ENCODE peak calls at places on chromosomes 3 and 15, in five cellular contexts. M is stomach; U is effector memory CD4-positive, alpha-beta T cell; R is upper lobe of left lung; J is Panc1. Y is an unnamed sample.
A peak's percentile ranks its signal among the peaks of the same experiment; 100 is the strongest.

GRCh38 chr15:61188168-61188567 is 40.9 kb downstream of the RORA start:
- DNase-seq in M (no peak), U (no peak), R (no peak), J (no peak), Y (no peak)

GRCh38 chr3:62109534-62109933 is 263.8 kb downstream of the FEZF2 start:
- DNase-seq in M (no peak), U (no peak), R (peak; percentile 31), J (no peak), Y (no peak)

GRCh38 chr15:36803773-36804172 is 224.3 kb downstream of the CDIN1 start:
- DNase-seq in M (no peak), U (no peak), R (no peak), J (no peak), Y (no peak)

GRCh38 chr3:186236357-186237020 is 125.5 kb downstream of the DGKG start:
- DNase-seq in M (no peak), U (no peak), R (peak; percentile 62), J (no peak), Y (no peak)

GRCh38 chr15:80778964-80779657 is at the start of gene CEMIP:
- DNase-seq in M (peak; percentile 82), U (no peak), R (peak; percentile 80), J (no peak), Y (no peak)

GRCh38 chr3:5035692-5036535 is 56.7 kb downstream of the BHLHE40 start:
- DNase-seq in M (no peak), U (no peak), R (no peak), J (no peak), Y (no peak)

GRCh38 chr15:82046668-82047492 is 1.1 kb upstream of the MEX3B start:
- DNase-seq in M (peak; percentile 86), U (peak; percentile 80), R (peak; percentile 86), J (peak; percentile 39), Y (peak; percentile 78)

GRCh38 chr15:100112636-100113305 is 229.0 kb downstream of the ADAMTS17 start:
- DNase-seq in M (no peak), U (no peak), R (no peak), J (no peak), Y (no peak)

GRCh38 chr3:53269888-53270880 is 14.4 kb upstream of the TKT start:
- DNase-seq in M (peak; percentile 91), U (no peak), R (peak; percentile 98), J (peak; percentile 45), Y (no peak)

GRCh38 chr15:28026764-28027713 is 72.1 kb downstream of the OCA2 start:
- DNase-seq in M (no peak), U (no peak), R (no peak), J (no peak), Y (no peak)

GRCh38 chr3:156356537-156357363 is 198.2 kb downstream of the SSR3 start:
- DNase-seq in M (no peak), U (no peak), R (no peak), J (no peak), Y (no peak)

GRCh38 chr3:79016587-79017380 is 751.0 kb downstream of the ROBO1 start:
- DNase-seq in M (no peak), U (no peak), R (no peak), J (no peak), Y (no peak)

GRCh38 chr15:38531509-38531908 is 33.1 kb downstream of the RASGRP1 start:
- DNase-seq in M (no peak), U (no peak), R (no peak), J (no peak), Y (no peak)

GRCh38 chr3:165683947-165684346 is 153.3 kb downstream of the BCHE start:
- DNase-seq in M (no peak), U (no peak), R (no peak), J (no peak), Y (no peak)

GRCh38 chr15:51870774-51871173 is 41.3 kb downstream of the TMOD3 start:
- DNase-seq in M (no peak), U (no peak), R (no peak), J (no peak), Y (no peak)

GRCh38 chr15:69082556-69082955 is 68.1 kb downstream of the NOX5 start:
- DNase-seq in M (no peak), U (no peak), R (no peak), J (no peak), Y (no peak)

GRCh38 chr15:20644026-20644425 is 102.4 kb upstream of the GOLGA6L6 start:
- DNase-seq in M (no peak), U (no peak), R (no peak), J (no peak), Y (no peak)
- H3K9me3 ChIP-seq in M (no peaks in the 10 kb centered on the region), U (no peaks in the 10 kb centered on the region), R (no peaks in the 10 kb centered on the region), J (no peaks in the 10 kb centered on the region), Y (no peaks in the 10 kb centered on the region)

GRCh38 chr3:128854382-128854939 is 25.0 kb upstream of the ACAD9 start:
- DNase-seq in M (no peak), U (no peak), R (peak; percentile 56), J (no peak), Y (no peak)
- H3K9me3 ChIP-seq in M (peaks cover 43% of the 10 kb centered on the region), U (peaks cover 11% of the 10 kb centered on the region), R (peaks cover 31% of the 10 kb centered on the region), J (peaks cover 39% of the 10 kb centered on the region), Y (peaks cover 3% of the 10 kb centered on the region)

DNA sequence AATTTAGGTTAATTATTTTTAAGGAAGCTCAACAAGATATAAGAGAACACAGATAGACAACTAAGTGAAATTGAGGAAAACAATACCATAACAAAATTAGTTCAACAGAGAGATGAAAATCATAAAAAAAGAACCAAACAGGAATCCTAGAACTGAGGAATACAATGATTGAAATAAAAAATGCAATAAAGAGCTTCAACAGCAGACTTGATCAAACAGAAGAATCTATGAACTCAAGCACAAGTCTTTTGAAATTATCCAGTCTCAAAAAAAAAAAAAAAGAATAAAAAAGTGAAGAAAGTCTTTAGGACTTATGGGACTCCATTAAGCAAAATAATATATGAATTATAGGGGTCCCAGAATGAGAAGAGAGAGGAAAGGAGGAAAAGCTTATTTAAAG is 42.0 kb upstream of the GNB4 start:
- DNase-seq in M (no peak), U (no peak), R (no peak), J (no peak), Y (no peak)
- H3K9me3 ChIP-seq in M (peaks cover 53% of the 10 kb centered on the region), U (peaks cover 14% of the 10 kb centered on the region), R (peaks cover 31% of the 10 kb centered on the region), J (peaks cover 27% of the 10 kb centered on the region), Y (no peaks in the 10 kb centered on the region)

DNA sequence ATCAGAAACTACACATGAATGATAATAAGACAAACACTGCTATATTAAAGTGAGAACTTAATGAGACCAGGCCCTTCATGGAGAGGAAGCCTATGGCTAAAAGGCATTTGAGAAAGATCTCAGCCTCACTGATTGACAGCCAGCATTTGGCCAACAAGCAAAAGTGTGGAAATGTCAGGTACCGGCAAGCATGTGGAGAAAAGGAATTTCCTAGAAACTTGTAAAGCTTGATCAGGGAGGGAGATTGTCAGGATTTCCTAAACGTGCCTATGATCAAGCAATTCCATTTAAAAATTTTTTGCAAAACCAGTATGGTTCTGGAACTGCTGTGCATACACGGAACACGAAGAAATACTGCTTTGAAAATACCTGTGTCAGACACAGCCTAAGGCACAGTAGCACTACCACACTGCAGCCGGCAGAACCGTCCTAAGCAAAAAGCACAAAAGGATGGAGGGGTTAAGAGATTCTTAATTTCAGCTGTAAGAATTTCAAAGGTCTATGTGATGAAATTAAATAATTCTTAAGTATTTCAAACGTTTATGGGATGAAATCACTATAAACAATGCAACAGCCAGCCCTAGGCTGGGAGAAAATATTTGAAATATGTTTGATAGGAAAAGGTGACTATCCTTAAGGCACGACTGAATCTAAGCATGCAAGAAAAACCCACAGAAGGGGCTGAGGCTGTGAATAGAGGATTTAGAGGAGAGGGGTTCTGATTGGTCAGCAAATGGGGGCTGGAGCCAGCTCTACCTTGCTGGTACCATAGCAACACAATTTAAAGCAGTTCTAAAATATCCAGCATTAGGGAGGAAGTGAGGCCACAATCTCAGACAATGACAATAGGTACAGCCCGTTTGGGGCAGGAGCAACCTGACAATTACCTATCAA is 220.6 kb upstream of the ATP10A start:
- DNase-seq in M (no peak), U (no peak), R (no peak), J (no peak), Y (no peak)
- H3K9me3 ChIP-seq in M (no peaks in the 10 kb centered on the region), U (no peaks in the 10 kb centered on the region), R (no peaks in the 10 kb centered on the region), J (no peaks in the 10 kb centered on the region), Y (no peaks in the 10 kb centered on the region)

DNA sequence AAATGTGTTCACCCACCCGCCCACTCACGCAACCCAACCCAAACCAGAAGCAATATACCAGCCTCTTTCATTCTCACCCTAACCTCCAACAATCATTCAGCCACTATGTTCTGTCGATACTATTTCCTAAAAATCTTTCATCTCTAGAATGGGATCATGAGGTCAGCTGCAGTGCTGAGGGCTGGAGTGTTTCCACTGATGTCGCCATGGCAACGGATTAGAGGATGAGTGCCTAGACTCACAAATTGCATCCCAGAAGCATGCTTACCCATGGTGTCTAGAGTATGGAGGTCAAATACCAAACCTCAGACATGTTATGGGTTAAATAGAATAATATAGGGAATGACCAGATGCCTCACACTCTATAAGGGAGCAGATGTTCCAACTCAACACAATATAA is 138.5 kb downstream of the GABRB3 start:
- DNase-seq in M (no peak), U (no peak), R (no peak), J (no peak), Y (no peak)
- H3K9me3 ChIP-seq in M (peaks cover 1% of the 10 kb centered on the region), U (no peaks in the 10 kb centered on the region), R (peaks cover 2% of the 10 kb centered on the region), J (no peaks in the 10 kb centered on the region), Y (no peaks in the 10 kb centered on the region)

GRCh38 chr3:1164101-1164500 is 71.3 kb downstream of the CNTN6 start:
- DNase-seq in M (no peak), U (no peak), R (no peak), J (no peak), Y (no peak)
- H3K9me3 ChIP-seq in M (no peaks in the 10 kb centered on the region), U (no peaks in the 10 kb centered on the region), R (no peaks in the 10 kb centered on the region), J (no peaks in the 10 kb centered on the region), Y (no peaks in the 10 kb centered on the region)

DNA sequence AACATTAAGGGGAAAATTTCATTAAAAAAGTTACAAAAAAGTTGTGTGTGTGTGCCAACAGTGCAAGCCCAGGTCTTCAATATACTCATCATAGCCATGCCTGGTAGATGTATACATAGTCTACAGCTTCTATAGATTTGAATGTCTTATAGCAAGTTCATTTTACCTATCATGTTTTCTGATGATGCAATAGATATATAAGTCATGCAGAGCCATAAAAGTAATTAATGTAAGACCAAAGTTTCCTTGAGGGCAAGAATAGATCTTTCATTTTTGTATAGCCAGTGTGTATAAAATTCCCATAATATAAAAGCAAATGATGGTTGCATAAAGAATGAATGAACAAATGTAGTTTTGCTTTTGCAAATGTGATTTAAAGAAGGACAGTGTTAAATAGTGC is 1138.4 kb downstream of the TBL1XR1 start:
- DNase-seq in M (no peak), U (no peak), R (no peak), J (no peak), Y (no peak)
- H3K9me3 ChIP-seq in M (no peaks in the 10 kb centered on the region), U (no peaks in the 10 kb centered on the region), R (no peaks in the 10 kb centered on the region), J (no peaks in the 10 kb centered on the region), Y (no peaks in the 10 kb centered on the region)

DNA sequence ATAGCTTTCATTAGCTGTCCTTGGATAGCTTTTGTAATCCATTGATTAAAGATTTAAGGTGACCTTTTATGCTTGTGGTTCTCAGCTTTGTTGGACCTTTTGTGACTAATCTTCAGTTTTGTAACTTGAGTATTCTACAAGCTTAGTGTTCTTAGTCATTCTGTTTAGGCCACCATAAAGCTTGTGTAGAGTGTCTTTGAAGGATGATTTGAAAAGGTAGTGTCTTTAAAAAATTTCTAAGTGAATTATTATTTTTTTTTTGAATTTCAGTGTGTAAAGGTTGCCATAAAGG is 7.5 kb downstream of the MORF4L1 start:
- DNase-seq in M (no peak), U (no peak), R (no peak), J (no peak), Y (no peak)
- H3K9me3 ChIP-seq in M (no peaks in the 10 kb centered on the region), U (no peaks in the 10 kb centered on the region), R (no peaks in the 10 kb centered on the region), J (no peaks in the 10 kb centered on the region), Y (no peaks in the 10 kb centered on the region)

Y was measured in T-helper 17 cell.